ENCODE peak calls at places on chromosomes 2 and 18, in ten cellular contexts. R is GM19239; A is NCI-H510A; S is BJ; Q is iPS DF 6.9; H is DND-41; L is activated CD4-positive, alpha-beta T cell treated with anti-CD3 and anti-CD28 coated beads for 4 hours; Z is stimulated activated CD8-positive, alpha-beta memory T cell treated with anti-CD3 and anti-CD28 coated beads, Interleukin-4, amount 100 ng/mL, for 24 hours; M is naive thymus-derived CD8-positive, alpha-beta T cell; K is HCEC 1CT. T is an unnamed sample.

GRCh38 chr2:74764429-74765272 is 69.3 kb upstream of the HK2 start:
- DNase-seq in K (peak), R (no peak), Z (no peak), Q (no peak), M (no peak), L (no peak), S (no peak), A (no peak), H (peak), T (peak)

GRCh38 chr18:23719634-23720201 is 30.5 kb downstream of the LAMA3 start:
- DNase-seq in M (no peak), A (no peak), H (no peak), L (no peak), Z (no peak), K (peak), R (no peak), S (peak), Q (no peak), T (peak)

GRCh38 chr2:160411167-160411566 is 82.4 kb downstream of the RBMS1 start:
- DNase-seq in L (peak), Z (no peak), Q (no peak), S (no peak), H (peak), A (no peak), K (peak), R (no peak), M (no peak), T (no peak)

GRCh38 chr2:44329343-44329742 is 32.0 kb downstream of the PREPL start:
- DNase-seq in S (no peak), Z (no peak), M (no peak), H (no peak), R (no peak), K (no peak), Q (no peak), A (no peak), L (no peak), T (no peak)

GRCh38 chr2:32772623-32773221 is 144.9 kb downstream of the TTC27 start:
- DNase-seq in L (no peak), Z (no peak), M (no peak), K (peak), S (no peak), R (no peak), H (no peak), A (no peak), Q (peak), T (peak)

GRCh38 chr2:44479127-44479887 is 117.6 kb downstream of the CAMKMT start:
- DNase-seq in Z (no peak), S (peak), A (peak), L (peak), H (peak), K (peak), Q (peak), R (peak), M (peak), T (peak)

GRCh38 chr2:213317929-213318328 is 33.7 kb downstream of the SPAG16 start:
- DNase-seq in M (no peak), A (no peak), Q (no peak), L (no peak), R (no peak), S (peak), H (no peak), Z (no peak), K (peak), T (peak)

GRCh38 chr18:54043484-54044256 is 180.8 kb downstream of the MBD2 start:
- DNase-seq in Q (no peak), R (no peak), S (no peak), K (no peak), A (no peak), M (no peak), H (no peak), Z (no peak), L (no peak), T (no peak)

GRCh38 chr2:193847140-193847539 is 1652.4 kb upstream of the TMEFF2 start:
- DNase-seq in H (no peak), A (no peak), S (no peak), Z (no peak), L (no peak), K (peak), R (no peak), Q (no peak), M (no peak), T (no peak)

GRCh38 chr2:9102861-9103662 is 99.6 kb upstream of the MBOAT2 start:
- DNase-seq in A (no peak), H (no peak), Z (no peak), Q (no peak), L (no peak), M (no peak), R (no peak), S (no peak), K (no peak), T (no peak)

GRCh38 chr2:148935791-148936190 is 60.8 kb downstream of the KIF5C start:
- DNase-seq in K (no peak), S (no peak), Z (no peak), L (no peak), R (no peak), M (no peak), A (no peak), Q (no peak), H (no peak), T (no peak)

GRCh38 chr18:22200611-22201225 is 31.3 kb downstream of the GATA6 start:
- DNase-seq in Q (no peak), L (no peak), S (no peak), M (no peak), K (no peak), R (no peak), H (no peak), A (no peak), Z (no peak), T (no peak)

GRCh38 chr2:127626175-127626574 is 19.8 kb upstream of the GPR17 start:
- DNase-seq in Z (no peak), H (no peak), K (no peak), R (no peak), Q (no peak), A (no peak), S (no peak), M (no peak), L (no peak), T (no peak)

GRCh38 chr2:128790541-128790944 is 471.9 kb upstream of the HS6ST1 start:
- DNase-seq in M (no peak), S (no peak), R (no peak), Z (no peak), K (no peak), Q (no peak), A (no peak), L (no peak), H (no peak), T (no peak)

GRCh38 chr2:43058761-43059160 is 167.6 kb downstream of the ZFP36L2 start:
- DNase-seq in L (no peak), Q (no peak), M (no peak), Z (no peak), H (no peak), K (no peak), R (no peak), S (no peak), A (no peak), T (no peak)

GRCh38 chr18:59921384-59921891 is 21.6 kb downstream of the PMAIP1 start:
- DNase-seq in H (peak), M (no peak), L (peak), S (no peak), Q (no peak), K (no peak), Z (peak), A (no peak), R (no peak), T (no peak)

GRCh38 chr2:96884299-96885156 is 14.6 kb upstream of the SEMA4C start:
- DNase-seq in L (no peak), A (no peak), K (no peak), R (no peak), M (no peak), H (no peak), S (no peak), Z (no peak), Q (no peak), T (no peak)

GRCh38 chr2:186683341-186683740 is 10.5 kb upstream of the FAM171B start:
- DNase-seq in H (no peak), R (no peak), Z (no peak), A (no peak), L (no peak), M (no peak), S (no peak), K (no peak), Q (no peak), T (peak)

GRCh38 chr2:110149330-110150220 is 34.0 kb upstream of the MALL start:
- DNase-seq in R (no peak), M (no peak), Q (no peak), K (peak), H (no peak), S (peak), A (no peak), L (no peak), Z (no peak), T (peak)